ENCODE peak calls at places on chromosomes 12 and 14, in eight cellular contexts. H is T-helper 17 cell; I is memory B cell; J is naive thymus-derived CD8-positive, alpha-beta T cell; R is cardiac muscle cell; P is RPMI8226; L is NCI-H1694 treated with DMSO at 0.1 percent for 48 hours; X is fibroblast of mammary gland. S is an unnamed sample.

GRCh38 chr12:13228579-13228978 is 32.1 kb downstream of the EMP1 start:
- DNase-seq in H (no peak), I (no peak), J (no peak), R (no peak), P (no peak), L (no peak), X (no peak), S (no peak)

GRCh38 chr14:53151523-53151866 is 1.6 kb downstream of the DDHD1 start:
- DNase-seq in H (no peak), I (no peak), J (no peak), R (peak), P (no peak), L (no peak), X (no peak), S (no peak)

GRCh38 chr12:1001507-1001906 is 10.5 kb downstream of the ERC1 start:
- DNase-seq in H (no peak), I (no peak), J (no peak), R (no peak), P (no peak), L (no peak), X (no peak), S (no peak)

GRCh38 chr12:80142640-80143039 is 43.3 kb downstream of the OTOGL start:
- DNase-seq in H (no peak), I (no peak), J (no peak), R (no peak), P (no peak), L (no peak), X (no peak), S (no peak)

GRCh38 chr12:51388826-51389225 is 2.4 kb downstream of the GALNT6 start:
- DNase-seq in H (no peak), I (no peak), J (no peak), R (no peak), P (no peak), L (no peak), X (no peak), S (no peak)

GRCh38 chr12:54282949-54283593 is 2.5 kb downstream of the HNRNPA1 start:
- DNase-seq in H (no peak), I (no peak), J (no peak), R (no peak), P (no peak), L (no peak), X (no peak), S (no peak)

GRCh38 chr12:18443768-18444437 is 182.6 kb downstream of the PIK3C2G start:
- DNase-seq in H (no peak), I (no peak), J (no peak), R (no peak), P (no peak), L (no peak), X (no peak), S (no peak)

GRCh38 chr14:39365354-39365753 is 66.9 kb downstream of the FBXO33 start:
- DNase-seq in H (no peak), I (no peak), J (no peak), R (no peak), P (no peak), L (no peak), X (no peak), S (no peak)

GRCh38 chr12:94767971-94768370 is 117.6 kb upstream of the TMCC3 start:
- DNase-seq in H (no peak), I (no peak), J (no peak), R (no peak), P (no peak), L (no peak), X (no peak), S (no peak)

GRCh38 chr12:31322651-31323248 is 3.2 kb downstream of the SINHCAF start:
- DNase-seq in H (no peak), I (no peak), J (no peak), R (peak), P (no peak), L (no peak), X (peak), S (peak)

GRCh38 chr14:92960706-92961566 is 38.0 kb downstream of the CHGA start:
- DNase-seq in H (no peak), I (no peak), J (no peak), R (no peak), P (no peak), L (no peak), X (peak), S (peak)

GRCh38 chr14:21313512-21313911 is 33.6 kb downstream of the RPGRIP1 start:
- DNase-seq in H (no peak), I (no peak), J (no peak), R (no peak), P (no peak), L (no peak), X (no peak), S (no peak)

GRCh38 chr12:102022286-102022685 is 39.5 kb downstream of the WASHC3 start:
- DNase-seq in H (no peak), I (no peak), J (no peak), R (no peak), P (no peak), L (no peak), X (no peak), S (no peak)

S was measured in hepatic stellate cell.